ENCODE peak calls at places on chromosomes 7 and 10, in nine cellular contexts. D is EH, S is left cardiac atrium, N is AML-193, Y is hippocampal formation, U is GM13976, L is SK-N-DZ, G is K562, P is HTR-8/SVneo. E is an unnamed sample.

GRCh38 chr10:80154978-80155695 is 22.6 kb downstream of the PLAC9 start:
- DNase-seq in D (peak), S (no peak), N (no peak), Y (no peak), U (no peak), L (no peak), G (no peak), P (no peak), E (peak)

GRCh38 chr10:132510174-132510611 is 27.4 kb upstream of the INPP5A start:
- DNase-seq in D (no peak), S (no peak), N (no peak), Y (no peak), U (peak), L (no peak), G (no peak), P (no peak), E (no peak)

GRCh38 chr7:125927556-125927955 is 997.9 kb upstream of the POT1 start:
- DNase-seq in D (no peak), S (no peak), N (no peak), Y (no peak), U (no peak), L (peak), G (no peak), P (no peak), E (no peak)

GRCh38 chr7:95545007-95545615 is 51.2 kb downstream of the PDK4 start:
- DNase-seq in D (peak), S (peak), N (no peak), Y (peak), U (no peak), L (no peak), G (no peak), P (peak), E (no peak)

GRCh38 chr10:75042292-75042974 is 69.0 kb upstream of the SAMD8 start:
- DNase-seq in D (peak), S (no peak), N (no peak), Y (no peak), U (no peak), L (no peak), G (no peak), P (no peak), E (no peak)

GRCh38 chr7:5177060-5177459 is 13.0 kb upstream of the WIPI2 start:
- DNase-seq in D (peak), S (peak), N (no peak), Y (no peak), U (peak), L (peak), G (no peak), P (no peak), E (peak)

GRCh38 chr10:132140167-132140925 is 46.4 kb upstream of the DPYSL4 start:
- DNase-seq in D (no peak), S (peak), N (no peak), Y (no peak), U (no peak), L (no peak), G (no peak), P (no peak), E (no peak)

GRCh38 chr10:110005716-110006115 is 2.1 kb upstream of the ADD3 start:
- DNase-seq in D (peak), S (peak), N (no peak), Y (peak), U (no peak), L (peak), G (no peak), P (no peak), E (no peak)

GRCh38 chr7:22549667-22550513 is 49.9 kb upstream of the STEAP1B start:
- DNase-seq in D (peak), S (no peak), N (no peak), Y (no peak), U (peak), L (no peak), G (no peak), P (no peak), E (no peak)

GRCh38 chr7:50803359-50804337 is 21.0 kb upstream of the GRB10 start:
- DNase-seq in D (peak), S (no peak), N (no peak), Y (no peak), U (no peak), L (no peak), G (no peak), P (no peak), E (no peak)